ENCODE peak calls at places on chromosomes 13 and 19, in five cellular contexts. Z is OCI-LY7, W is HCT116, C is BJ, D is tibial nerve. V is an unnamed sample.

GRCh38 chr19:989381-990081 is 5.4 kb downstream of the WDR18 start:
- DNase-seq in Z (no peak), W (no peak), C (no peak), D (no peak), V (no peak)

GRCh38 chr13:76882431-76882830 is 3.8 kb downstream of the KCTD12 start:
- DNase-seq in Z (no peak), W (no peak), C (no peak), D (no peak), V (peak; percentile 73)

GRCh38 chr19:23957660-23958281 is 43.1 kb downstream of the ZNF726 start:
- DNase-seq in Z (no peak), W (peak; percentile 7), C (peak; percentile 86), D (no peak), V (peak; percentile 3)

GRCh38 chr13:25249001-25249543 is 38.2 kb downstream of the MTMR6 start:
- DNase-seq in Z (peak; percentile 49), W (no peak), C (peak; percentile 17), D (no peak), V (peak; percentile 37)

GRCh38 chr13:102392810-102393209 is 9.0 kb downstream of the FGF14 start:
- DNase-seq in Z (no peak), W (no peak), C (no peak), D (no peak), V (no peak)

GRCh38 chr19:41734156-41734555 is 21.2 kb upstream of the CEACAM6 start:
- DNase-seq in Z (no peak), W (no peak), C (no peak), D (no peak), V (no peak)

GRCh38 chr13:99875391-99875790 is 96.2 kb downstream of the ZIC5 start:
- DNase-seq in Z (no peak), W (no peak), C (no peak), D (no peak), V (no peak)

GRCh38 chr19:31125071-31125470 is 224.2 kb downstream of the TSHZ3 start:
- DNase-seq in Z (no peak), W (no peak), C (no peak), D (no peak), V (no peak)

GRCh38 chr13:27425151-27425917 is 915 bp downstream of the GTF3A start:
- DNase-seq in Z (peak; percentile 22), W (no peak), C (no peak), D (no peak), V (peak; percentile 12)

GRCh38 chr19:52896431-52897148 is 845 bp downstream of the ZNF320 start:
- DNase-seq in Z (peak; percentile 9), W (no peak), C (no peak), D (no peak), V (peak; percentile 15)

GRCh38 chr19:45705115-45705514 is 12.6 kb downstream of the QPCTL start:
- DNase-seq in Z (no peak), W (no peak), C (no peak), D (no peak), V (no peak)

GRCh38 chr19:50705422-50706019 is 14.1 kb downstream of the SHANK1 start:
- DNase-seq in Z (peak; percentile 67), W (peak; percentile 56), C (no peak), D (no peak), V (peak; percentile 66)

GRCh38 chr19:10699650-10700335 is 1.4 kb upstream of the QTRT1 start:
- DNase-seq in Z (peak; percentile 85), W (peak; percentile 48), C (no peak), D (no peak), V (peak; percentile 74)

GRCh38 chr19:3671680-3672574 is 28.3 kb downstream of the PIP5K1C start:
- DNase-seq in Z (no peak), W (no peak), C (no peak), D (no peak), V (peak; percentile 25)
- H3K4me3 ChIP-seq in Z (no peak overlapping the region), W (no peak overlapping the region), C (no peak overlapping the region), D (no peak overlapping the region), V (no peak overlapping the region)

DNA sequence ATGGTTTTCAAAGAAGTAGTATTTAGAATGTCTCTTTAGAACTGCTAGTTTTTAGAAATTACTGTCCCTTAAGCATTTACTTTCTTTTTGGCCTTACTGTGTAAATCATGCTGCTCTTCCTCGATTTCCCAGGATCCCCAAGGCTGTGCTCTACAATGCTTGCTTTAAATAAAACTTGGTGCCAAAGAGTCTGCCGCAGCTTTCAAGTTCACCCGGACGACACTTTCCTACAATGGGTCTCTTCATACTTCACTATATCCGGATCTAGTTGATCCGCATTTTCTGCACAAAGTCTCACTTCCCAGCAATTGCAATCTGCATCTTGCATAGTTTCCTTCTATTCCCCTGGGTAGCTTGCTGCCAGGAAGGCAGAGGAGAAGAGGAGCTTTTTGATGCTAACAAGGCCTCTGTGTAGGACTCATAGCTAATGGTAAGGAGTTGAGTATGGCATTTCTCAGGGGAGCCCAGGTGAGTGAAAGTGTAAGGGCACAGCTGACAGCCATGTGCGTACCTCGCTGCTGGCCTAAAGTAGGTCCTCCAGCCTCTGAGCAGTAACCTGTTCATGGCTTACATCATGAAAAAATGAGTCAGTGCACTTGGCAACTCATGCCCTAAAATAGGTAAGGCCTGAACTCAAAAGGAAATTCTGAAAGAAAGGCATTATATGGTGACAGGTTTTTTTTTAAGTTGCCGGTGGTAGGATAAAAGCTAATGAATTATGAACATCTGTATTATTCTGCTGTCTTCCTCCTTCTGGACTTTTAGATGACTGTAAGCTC is 101.6 kb downstream of the ENOX1 start:
- DNase-seq in Z (no peak), W (no peak), C (no peak), D (no peak), V (no peak)
- TF ChIP-seq CTCF in Z (no peak), W (no peak), C (no peak), D (no peak), V (no peak)

DNA sequence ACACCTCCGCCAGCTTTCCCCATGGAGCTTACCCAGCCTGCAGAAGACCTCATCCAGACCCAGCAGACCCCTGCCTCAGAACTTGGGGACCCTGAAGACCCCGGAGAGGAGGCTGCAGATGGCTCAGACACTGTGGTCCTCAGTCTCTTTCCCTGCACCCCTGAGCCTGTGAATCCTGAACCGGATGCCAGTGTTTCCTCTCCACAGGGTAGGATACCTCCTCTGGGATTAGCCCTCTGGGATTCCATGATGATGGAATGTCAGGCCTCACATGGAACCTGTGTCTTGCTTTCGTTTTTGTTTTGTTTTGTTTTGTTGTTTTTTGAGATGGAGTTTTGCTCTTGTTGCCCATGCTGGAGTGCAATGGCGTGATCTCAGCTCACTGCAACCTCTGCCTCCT is 1.9 kb downstream of the RFXANK start:
- DNase-seq in Z (no peak), W (no peak), C (no peak), D (no peak), V (no peak)
- H3K4me3 ChIP-seq in Z (peak overlapping the region; percentile 93), W (peak overlapping the region; percentile 99), C (no peak overlapping the region), D (no peak overlapping the region), V (peak overlapping the region; percentile 88)

GRCh38 chr19:19410553-19411550 is 5.4 kb downstream of the GATAD2A start:
- DNase-seq in Z (no peak), W (no peak), C (no peak), D (no peak), V (no peak)
- TF ChIP-seq CTCF in Z (peak; percentile 19), W (no peak), C (no peak), D (no peak), V (no peak)

GRCh38 chr19:7625763-7626372 is 3.5 kb downstream of the XAB2 start:
- DNase-seq in Z (no peak), W (no peak), C (no peak), D (no peak), V (no peak)
- H3K4me3 ChIP-seq in Z (no peak overlapping the region), W (no peak overlapping the region), C (no peak overlapping the region), D (no peak overlapping the region), V (no peak overlapping the region)

DNA sequence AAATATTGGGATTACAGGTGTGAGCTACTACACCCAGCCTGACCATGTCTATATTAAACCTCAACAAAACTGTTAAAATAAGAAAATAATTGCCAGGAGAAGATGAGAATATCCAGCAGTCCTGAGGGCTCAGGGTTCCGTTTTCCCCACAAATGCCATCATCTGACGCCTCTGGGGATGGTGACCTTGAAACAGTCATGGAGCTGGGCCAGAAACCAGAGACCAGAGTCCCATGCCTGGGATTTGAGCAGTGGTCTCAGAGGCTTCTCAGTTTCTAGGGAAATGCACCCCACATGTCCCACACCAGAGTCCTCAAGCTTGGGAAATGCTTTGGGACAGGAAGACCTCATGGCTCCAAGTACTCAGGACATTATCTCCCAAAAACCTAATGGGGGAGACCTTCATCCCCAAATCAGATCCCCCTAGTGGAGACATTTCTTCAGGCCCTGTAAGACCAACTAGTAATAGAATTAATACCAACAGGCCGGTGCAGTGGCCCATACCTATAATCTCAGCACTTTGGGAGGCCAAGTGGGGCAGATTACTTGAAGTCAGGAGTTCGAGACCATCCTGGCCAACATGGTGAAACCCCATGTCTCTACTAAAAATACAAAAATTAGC is 2.9 kb upstream of the MAP1S start:
- DNase-seq in Z (peak; percentile 36), W (no peak), C (no peak), D (no peak), V (no peak)
- TF ChIP-seq CTCF in Z (peak; percentile 68), W (peak; percentile 48), C (peak; percentile 14), D (no peak), V (peak; percentile 14)

DNA sequence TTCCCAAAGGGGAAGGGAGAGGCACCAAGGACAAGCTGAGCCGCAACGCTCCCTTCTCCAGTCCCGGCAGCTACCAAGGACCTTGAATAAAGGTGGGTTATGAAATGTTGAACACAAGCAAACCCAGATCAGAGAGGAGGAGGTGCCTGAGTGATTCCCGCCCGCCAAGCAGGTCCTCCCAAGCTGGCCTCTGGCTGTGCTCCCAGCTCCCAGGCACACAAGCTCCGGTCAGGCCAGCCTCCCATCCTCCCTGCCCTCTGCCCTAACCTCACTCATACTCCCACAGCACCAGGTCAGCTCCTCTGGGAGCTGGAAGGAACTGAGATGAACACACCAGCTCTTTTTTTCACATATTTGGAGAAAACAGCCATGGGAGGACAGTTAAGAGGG is 3.7 kb downstream of the NAPA start:
- DNase-seq in Z (no peak), W (no peak), C (no peak), D (peak; percentile 68), V (no peak)
- H3K4me3 ChIP-seq in Z (no peak overlapping the region), W (no peak overlapping the region), C (no peak overlapping the region), D (no peak overlapping the region), V (no peak overlapping the region)

GRCh38 chr19:12938536-12939291 is at the start of gene CALR:
- DNase-seq in Z (peak; percentile 62), W (no peak), C (no peak), D (no peak), V (peak; percentile 37)
- TF ChIP-seq CTCF in Z (peak; percentile 25), W (peak; percentile 16), C (peak; percentile 43), D (no peak), V (peak; percentile 34)

DNA sequence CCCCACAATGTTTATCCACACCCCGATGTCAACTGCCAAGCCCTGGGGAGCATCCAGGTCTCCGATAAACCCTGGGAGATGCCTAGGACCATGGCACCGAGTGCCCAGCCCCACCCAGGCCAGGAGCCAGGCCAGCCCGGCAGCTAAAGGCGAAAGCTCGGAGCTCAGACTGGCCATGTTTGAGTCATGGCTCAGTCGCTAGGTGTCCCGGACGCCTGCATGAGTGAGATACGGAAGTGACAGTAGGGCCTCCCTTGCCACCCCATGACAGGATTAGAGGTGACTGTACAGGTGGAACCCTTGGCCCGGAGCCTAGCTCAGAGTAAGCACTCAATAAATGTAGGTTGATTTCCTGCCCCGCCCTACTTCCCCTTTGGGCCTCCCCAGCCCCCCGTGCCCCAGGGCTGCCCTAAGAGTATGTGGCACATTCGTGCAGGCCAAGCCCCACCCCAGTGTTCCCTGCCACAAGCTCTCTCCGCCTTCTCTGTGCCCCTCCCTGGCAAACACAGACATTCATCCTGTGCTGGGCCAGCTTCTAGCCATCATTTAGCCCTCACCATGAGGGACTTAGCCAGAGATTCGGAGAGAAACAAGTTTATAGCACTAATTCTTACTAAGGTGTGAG is 5.8 kb upstream of the TPM4 start:
- DNase-seq in Z (peak; percentile 92), W (peak; percentile 86), C (no peak), D (no peak), V (no peak)
- H3K4me3 ChIP-seq in Z (peak overlapping the region; percentile 37), W (peak overlapping the region; percentile 96), C (no peak overlapping the region), D (peak overlapping the region; percentile 3), V (no peak overlapping the region)

GRCh38 chr19:48169974-48170803 is at the start of the genes LIG1 and ZSWIM9:
- DNase-seq in Z (peak; percentile 94), W (peak; percentile 87), C (peak; percentile 76), D (peak; percentile 79), V (peak; percentile 95)
- TF ChIP-seq CTCF in Z (no peak), W (no peak), C (no peak), D (peak; percentile 20), V (peak; percentile 4)

V was measured in fibroblast of the aortic adventitia.